ENCODE peak calls at places on chromosomes 12 and 14, in eight cellular contexts. One of them, this sample, is unnamed.

GRCh38 chr14:105898482-105899010 is 372.2 kb downstream of the TMEM121 start:
- DNase-seq in hepatocyte: no peak
- DNase-seq in GM23248: no peak
- DNase-seq in H1: no peak
- DNase-seq in endothelial cell of umbilical vein: no peak
- DNase-seq in mammary epithelial cell: no peak
- DNase-seq in HCT116: no peak
- DNase-seq in PC-3: no peak
- DNase-seq in this sample: no peak

GRCh38 chr14:105285174-105285573 is 15.6 kb downstream of the BRF1 start:
- DNase-seq in hepatocyte: no peak
- DNase-seq in GM23248: no peak
- DNase-seq in H1: no peak
- DNase-seq in endothelial cell of umbilical vein: no peak
- DNase-seq in mammary epithelial cell: no peak
- DNase-seq in HCT116: no peak
- DNase-seq in PC-3: no peak
- DNase-seq in this sample: no peak

GRCh38 chr14:100388137-100389050 is 65.3 kb downstream of the SLC25A47 start:
- DNase-seq in hepatocyte: peak
- DNase-seq in GM23248: no peak
- DNase-seq in H1: no peak
- DNase-seq in endothelial cell of umbilical vein: no peak
- DNase-seq in mammary epithelial cell: no peak
- DNase-seq in HCT116: no peak
- DNase-seq in PC-3: peak
- DNase-seq in this sample: no peak

GRCh38 chr12:40662366-40662765 is 29.9 kb upstream of the CNTN1 start:
- DNase-seq in hepatocyte: no peak
- DNase-seq in GM23248: no peak
- DNase-seq in H1: no peak
- DNase-seq in endothelial cell of umbilical vein: no peak
- DNase-seq in mammary epithelial cell: no peak
- DNase-seq in HCT116: no peak
- DNase-seq in PC-3: no peak
- DNase-seq in this sample: no peak

GRCh38 chr12:88409257-88409656 is 171.0 kb downstream of the KITLG start:
- DNase-seq in hepatocyte: no peak
- DNase-seq in GM23248: no peak
- DNase-seq in H1: no peak
- DNase-seq in endothelial cell of umbilical vein: no peak
- DNase-seq in mammary epithelial cell: no peak
- DNase-seq in HCT116: no peak
- DNase-seq in PC-3: no peak
- DNase-seq in this sample: no peak

GRCh38 chr14:79783061-79783460 is 428.2 kb downstream of the DIO2 start:
- DNase-seq in hepatocyte: no peak
- DNase-seq in GM23248: no peak
- DNase-seq in H1: no peak
- DNase-seq in endothelial cell of umbilical vein: no peak
- DNase-seq in mammary epithelial cell: no peak
- DNase-seq in HCT116: no peak
- DNase-seq in PC-3: no peak
- DNase-seq in this sample: no peak

GRCh38 chr12:122865268-122866231 is 30.3 kb downstream of the HIP1R start:
- DNase-seq in hepatocyte: peak
- DNase-seq in GM23248: peak
- DNase-seq in H1: no peak
- DNase-seq in endothelial cell of umbilical vein: peak
- DNase-seq in mammary epithelial cell: no peak
- DNase-seq in HCT116: peak
- DNase-seq in PC-3: peak
- DNase-seq in this sample: no peak

GRCh38 chr14:91032250-91032649 is 28.2 kb downstream of the RPS6KA5 start:
- DNase-seq in hepatocyte: no peak
- DNase-seq in GM23248: no peak
- DNase-seq in H1: no peak
- DNase-seq in endothelial cell of umbilical vein: no peak
- DNase-seq in mammary epithelial cell: no peak
- DNase-seq in HCT116: no peak
- DNase-seq in PC-3: no peak
- DNase-seq in this sample: no peak

GRCh38 chr14:67900188-67900587 is 80.6 kb downstream of the RAD51B start:
- DNase-seq in hepatocyte: no peak
- DNase-seq in GM23248: no peak
- DNase-seq in H1: no peak
- DNase-seq in endothelial cell of umbilical vein: no peak
- DNase-seq in mammary epithelial cell: no peak
- DNase-seq in HCT116: no peak
- DNase-seq in PC-3: no peak
- DNase-seq in this sample: no peak

GRCh38 chr12:106919910-106920544 is 35.7 kb upstream of the TMEM263 start:
- DNase-seq in hepatocyte: peak
- DNase-seq in GM23248: peak
- DNase-seq in H1: no peak
- DNase-seq in endothelial cell of umbilical vein: peak
- DNase-seq in mammary epithelial cell: no peak
- DNase-seq in HCT116: peak
- DNase-seq in PC-3: peak
- DNase-seq in this sample: peak

GRCh38 chr12:127169321-127170270 is 1097.4 kb upstream of the TMEM132C start:
- DNase-seq in hepatocyte: no peak
- DNase-seq in GM23248: peak
- DNase-seq in H1: no peak
- DNase-seq in endothelial cell of umbilical vein: no peak
- DNase-seq in mammary epithelial cell: no peak
- DNase-seq in HCT116: no peak
- DNase-seq in PC-3: no peak
- DNase-seq in this sample: no peak

GRCh38 chr12:112822056-112822455 is 30.5 kb downstream of the RPH3A start:
- DNase-seq in hepatocyte: no peak
- DNase-seq in GM23248: no peak
- DNase-seq in H1: no peak
- DNase-seq in endothelial cell of umbilical vein: no peak
- DNase-seq in mammary epithelial cell: no peak
- DNase-seq in HCT116: no peak
- DNase-seq in PC-3: no peak
- DNase-seq in this sample: no peak

GRCh38 chr12:32896438-32897275 is at the start of gene PKP2:
- DNase-seq in hepatocyte: peak
- DNase-seq in GM23248: peak
- DNase-seq in H1: peak
- DNase-seq in endothelial cell of umbilical vein: peak
- DNase-seq in mammary epithelial cell: peak
- DNase-seq in HCT116: peak
- DNase-seq in PC-3: peak
- DNase-seq in this sample: peak

GRCh38 chr14:61528591-61529021 is 166.7 kb upstream of the HIF1A start:
- DNase-seq in hepatocyte: no peak
- DNase-seq in GM23248: peak
- DNase-seq in H1: no peak
- DNase-seq in endothelial cell of umbilical vein: no peak
- DNase-seq in mammary epithelial cell: peak
- DNase-seq in HCT116: no peak
- DNase-seq in PC-3: peak
- DNase-seq in this sample: no peak

GRCh38 chr12:108029081-108029790 is 99.9 kb upstream of the WSCD2 start:
- DNase-seq in hepatocyte: no peak
- DNase-seq in GM23248: no peak
- DNase-seq in H1: no peak
- DNase-seq in endothelial cell of umbilical vein: no peak
- DNase-seq in mammary epithelial cell: no peak
- DNase-seq in HCT116: no peak
- DNase-seq in PC-3: no peak
- DNase-seq in this sample: no peak

GRCh38 chr14:76955575-76956252 is 72.8 kb downstream of the IRF2BPL start:
- DNase-seq in hepatocyte: no peak
- DNase-seq in GM23248: peak
- DNase-seq in H1: no peak
- DNase-seq in endothelial cell of umbilical vein: no peak
- DNase-seq in mammary epithelial cell: peak
- DNase-seq in HCT116: no peak
- DNase-seq in PC-3: peak
- DNase-seq in this sample: no peak

GRCh38 chr12:50187084-50187900 is 20.1 kb upstream of the CERS5 start:
- DNase-seq in hepatocyte: no peak
- DNase-seq in GM23248: peak
- DNase-seq in H1: no peak
- DNase-seq in endothelial cell of umbilical vein: no peak
- DNase-seq in mammary epithelial cell: peak
- DNase-seq in HCT116: no peak
- DNase-seq in PC-3: no peak
- DNase-seq in this sample: no peak

GRCh38 chr12:65189028-65189718 is 19.8 kb downstream of the LEMD3 start:
- DNase-seq in hepatocyte: no peak
- DNase-seq in GM23248: no peak
- DNase-seq in H1: no peak
- DNase-seq in endothelial cell of umbilical vein: no peak
- DNase-seq in mammary epithelial cell: no peak
- DNase-seq in HCT116: no peak
- DNase-seq in PC-3: no peak
- DNase-seq in this sample: no peak

DNA sequence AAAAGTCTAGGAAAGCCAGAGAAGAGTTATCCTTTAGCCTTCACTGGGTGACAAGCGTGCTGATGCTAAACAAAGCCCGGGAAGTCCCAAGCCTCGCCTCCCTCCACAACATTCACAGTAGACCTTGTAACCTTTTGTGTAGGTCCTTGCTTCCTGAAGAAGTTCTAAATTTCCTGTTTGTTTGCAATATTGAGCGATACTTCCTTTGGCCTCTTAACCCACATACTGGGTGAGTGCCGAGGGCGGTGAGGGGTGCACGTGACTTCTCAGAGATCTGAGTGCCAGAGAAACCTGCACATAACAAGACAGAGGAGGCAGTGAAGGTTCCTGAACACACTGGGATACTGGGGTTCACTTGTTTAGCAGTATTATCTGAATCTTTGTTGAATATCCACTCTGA is 134.3 kb downstream of the PLXNC1 start:
- DNase-seq in hepatocyte: no peak
- DNase-seq in GM23248: no peak
- DNase-seq in H1: no peak
- DNase-seq in endothelial cell of umbilical vein: peak
- DNase-seq in mammary epithelial cell: no peak
- DNase-seq in HCT116: no peak
- DNase-seq in PC-3: no peak
- DNase-seq in this sample: no peak
- H2AFZ ChIP-seq in hepatocyte: no peak
- H2AFZ ChIP-seq in GM23248: no peak
- H2AFZ ChIP-seq in H1: no peak
- H2AFZ ChIP-seq in endothelial cell of umbilical vein: no peak
- H2AFZ ChIP-seq in mammary epithelial cell: no peak
- H2AFZ ChIP-seq in HCT116: no peak
- H2AFZ ChIP-seq in PC-3: no peak
- H2AFZ ChIP-seq in this sample: no peak

DNA sequence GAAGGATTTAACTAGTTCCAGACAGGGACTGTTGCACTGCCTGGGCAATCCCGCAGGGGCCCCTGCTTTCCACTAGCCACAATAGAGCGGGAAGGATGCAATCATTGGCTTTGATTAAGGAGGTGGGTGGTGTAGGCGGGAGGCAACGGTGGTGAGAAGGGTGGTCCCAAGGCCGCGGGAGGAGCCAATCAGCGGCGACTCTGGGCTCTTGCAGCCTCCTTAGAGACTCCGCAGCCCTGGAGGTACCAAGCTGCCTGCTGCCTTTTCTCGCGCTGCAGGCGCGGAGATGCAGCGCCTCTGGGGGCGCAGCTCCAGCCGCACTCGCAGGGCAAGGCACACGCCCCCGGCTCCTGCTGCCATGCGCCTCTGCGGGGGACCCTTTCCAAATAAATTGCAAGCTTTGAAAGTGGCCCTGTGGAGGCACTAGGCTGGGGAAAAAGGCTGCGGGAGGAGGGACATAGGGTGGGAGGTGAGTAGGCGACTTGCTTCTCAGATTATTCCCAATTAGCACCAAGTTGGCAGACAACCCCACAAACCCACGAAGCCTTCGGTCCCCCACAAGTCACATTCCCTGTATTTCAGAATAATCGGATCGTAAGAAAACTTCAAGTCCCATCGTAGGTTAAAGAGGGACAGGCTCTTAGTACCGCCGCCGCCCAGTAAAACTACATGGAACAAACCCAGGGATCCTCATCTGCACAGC is 860 bp upstream of the KCNA1 start:
- DNase-seq in hepatocyte: peak
- DNase-seq in GM23248: peak
- DNase-seq in H1: peak
- DNase-seq in endothelial cell of umbilical vein: no peak
- DNase-seq in mammary epithelial cell: no peak
- DNase-seq in HCT116: no peak
- DNase-seq in PC-3: no peak
- DNase-seq in this sample: peak
- TF ChIP-seq EZH2 in hepatocyte: peak
- TF ChIP-seq EZH2 in GM23248: peak
- TF ChIP-seq EZH2 in H1: no peak
- TF ChIP-seq EZH2 in endothelial cell of umbilical vein: no peak
- TF ChIP-seq EZH2 in mammary epithelial cell: no peak
- TF ChIP-seq EZH2 in HCT116: no peak
- TF ChIP-seq EZH2 in PC-3: no peak
- TF ChIP-seq EZH2 in this sample: no peak

GRCh38 chr14:39109893-39110715 is 4.0 kb upstream of the GEMIN2 start:
- DNase-seq in hepatocyte: no peak
- DNase-seq in GM23248: peak
- DNase-seq in H1: no peak
- DNase-seq in endothelial cell of umbilical vein: no peak
- DNase-seq in mammary epithelial cell: no peak
- DNase-seq in HCT116: no peak
- DNase-seq in PC-3: no peak
- DNase-seq in this sample: no peak
- H2AFZ ChIP-seq in hepatocyte: no peak
- H2AFZ ChIP-seq in GM23248: peak
- H2AFZ ChIP-seq in H1: no peak
- H2AFZ ChIP-seq in endothelial cell of umbilical vein: no peak
- H2AFZ ChIP-seq in mammary epithelial cell: peak
- H2AFZ ChIP-seq in HCT116: no peak
- H2AFZ ChIP-seq in PC-3: peak
- H2AFZ ChIP-seq in this sample: peak

DNA sequence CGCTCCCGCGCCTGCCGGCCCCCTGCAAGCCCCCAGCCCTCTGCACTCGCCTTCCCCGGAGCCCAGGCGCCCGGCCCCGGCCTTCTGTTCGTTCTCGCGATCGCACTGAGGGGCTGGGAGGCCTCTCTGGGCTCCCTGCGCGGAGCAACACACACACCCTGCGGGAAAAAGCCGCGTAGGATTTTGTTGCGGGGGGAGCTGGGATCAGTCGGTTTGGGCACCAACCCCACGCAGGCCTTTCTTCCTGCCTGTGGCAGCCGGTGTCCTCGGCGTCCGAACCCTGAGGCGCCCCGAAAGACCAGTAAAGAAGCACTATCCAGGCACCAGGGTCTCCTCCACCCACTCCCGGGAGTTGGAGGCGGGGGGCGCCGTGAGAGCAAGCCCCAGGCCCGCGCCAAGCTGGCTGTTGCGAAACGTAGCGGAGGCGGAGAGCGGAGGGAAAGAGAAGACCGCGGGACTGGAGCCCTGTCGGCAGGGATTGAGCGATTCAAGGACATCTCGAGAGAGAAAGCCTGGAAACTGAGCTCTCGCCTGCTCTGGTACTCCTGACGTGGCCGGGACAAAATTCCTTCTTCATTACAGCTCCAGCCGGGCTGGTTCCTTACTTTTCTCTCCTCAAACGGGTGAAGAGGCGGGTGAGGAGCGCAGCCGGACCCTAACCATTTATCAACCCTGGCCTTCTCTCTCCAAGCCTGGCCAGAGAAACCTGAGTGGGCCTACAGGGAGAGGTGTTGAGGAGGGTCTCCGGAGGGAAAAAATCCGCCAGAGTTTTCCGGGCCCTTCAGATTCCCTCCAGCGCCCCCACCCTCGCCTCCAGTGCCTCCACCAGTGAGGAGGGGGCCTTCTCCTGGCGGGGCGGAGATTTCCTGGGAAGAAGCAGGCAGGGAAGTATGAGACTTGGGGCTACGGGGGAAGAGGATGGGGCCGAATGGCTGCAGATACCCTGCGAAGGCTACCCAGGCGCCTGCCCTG is 1.7 kb upstream of the HOXC5 start:
- DNase-seq in hepatocyte: peak
- DNase-seq in GM23248: peak
- DNase-seq in H1: no peak
- DNase-seq in endothelial cell of umbilical vein: no peak
- DNase-seq in mammary epithelial cell: no peak
- DNase-seq in HCT116: no peak
- DNase-seq in PC-3: no peak
- DNase-seq in this sample: peak
- TF ChIP-seq EZH2 in hepatocyte: peak
- TF ChIP-seq EZH2 in GM23248: no peak
- TF ChIP-seq EZH2 in H1: peak
- TF ChIP-seq EZH2 in endothelial cell of umbilical vein: peak
- TF ChIP-seq EZH2 in mammary epithelial cell: no peak
- TF ChIP-seq EZH2 in HCT116: no peak
- TF ChIP-seq EZH2 in PC-3: no peak
- TF ChIP-seq EZH2 in this sample: peak